ENCODE peak calls at places on chromosomes 4 and X, in seven cellular contexts. One of them, this sample, is unnamed.
A peak's percentile ranks its signal among the peaks of the same experiment; 100 is the strongest.

GRCh38 chr4:149465941-149466340 is 349.7 kb downstream of the IQCM start:
- DNase-seq in fibroblast of mammary gland: peak; percentile 79
- DNase-seq in HCT116: no peak
- DNase-seq in cardiac muscle cell: no peak
- DNase-seq in heart left ventricle: no peak
- DNase-seq in BJ: peak; percentile 4
- DNase-seq in mammary epithelial cell: peak; percentile 46
- DNase-seq in this sample: no peak

GRCh38 chr4:101393256-101393655 is 45.9 kb upstream of the PPP3CA start:
- DNase-seq in heart left ventricle: no peak
- DNase-seq in BJ: peak; percentile 9
- DNase-seq in HCT116: peak; percentile 81
- DNase-seq in mammary epithelial cell: peak; percentile 77
- DNase-seq in fibroblast of mammary gland: peak; percentile 78
- DNase-seq in cardiac muscle cell: no peak
- DNase-seq in this sample: peak; percentile 24

GRCh38 chr4:141605425-141605856 is 30.9 kb upstream of the IL15 start:
- DNase-seq in cardiac muscle cell: no peak
- DNase-seq in BJ: no peak
- DNase-seq in mammary epithelial cell: no peak
- DNase-seq in fibroblast of mammary gland: no peak
- DNase-seq in HCT116: no peak
- DNase-seq in heart left ventricle: no peak
- DNase-seq in this sample: no peak

GRCh38 chr4:76090241-76090691 is 15.8 kb downstream of the ART3 start:
- DNase-seq in mammary epithelial cell: peak; percentile 99
- DNase-seq in BJ: peak; percentile 54
- DNase-seq in cardiac muscle cell: no peak
- DNase-seq in HCT116: no peak
- DNase-seq in heart left ventricle: no peak
- DNase-seq in fibroblast of mammary gland: peak; percentile 91
- DNase-seq in this sample: peak; percentile 98

GRCh38 chr4:82823062-82823461 is 24.5 kb upstream of the SCD5 start:
- DNase-seq in mammary epithelial cell: no peak
- DNase-seq in fibroblast of mammary gland: peak; percentile 71
- DNase-seq in cardiac muscle cell: no peak
- DNase-seq in heart left ventricle: no peak
- DNase-seq in BJ: no peak
- DNase-seq in HCT116: no peak
- DNase-seq in this sample: peak; percentile 45

GRCh38 chr4:1233641-1234277 is 15.2 kb downstream of the CTBP1 start:
- DNase-seq in cardiac muscle cell: no peak
- DNase-seq in HCT116: no peak
- DNase-seq in mammary epithelial cell: no peak
- DNase-seq in fibroblast of mammary gland: peak; percentile 60
- DNase-seq in BJ: no peak
- DNase-seq in heart left ventricle: no peak
- DNase-seq in this sample: no peak

GRCh38 chr4:38188631-38189101 is 228.5 kb downstream of the PTTG2 start:
- DNase-seq in HCT116: peak; percentile 86
- DNase-seq in cardiac muscle cell: no peak
- DNase-seq in fibroblast of mammary gland: peak; percentile 37
- DNase-seq in mammary epithelial cell: peak; percentile 97
- DNase-seq in BJ: no peak
- DNase-seq in heart left ventricle: no peak
- DNase-seq in this sample: no peak

GRCh38 chr4:99998062-99998880 is 48.2 kb upstream of the H2AZ1 start:
- DNase-seq in mammary epithelial cell: peak; percentile 67
- DNase-seq in cardiac muscle cell: peak; percentile 17
- DNase-seq in HCT116: peak; percentile 37
- DNase-seq in heart left ventricle: no peak
- DNase-seq in BJ: peak; percentile 24
- DNase-seq in fibroblast of mammary gland: peak; percentile 70
- DNase-seq in this sample: peak; percentile 61

GRCh38 chr4:138334346-138335016 is 92.3 kb upstream of the SLC7A11 start:
- DNase-seq in fibroblast of mammary gland: no peak
- DNase-seq in BJ: no peak
- DNase-seq in heart left ventricle: no peak
- DNase-seq in mammary epithelial cell: no peak
- DNase-seq in HCT116: no peak
- DNase-seq in cardiac muscle cell: no peak
- DNase-seq in this sample: no peak

GRCh38 chr4:87839309-87839946 is 6.7 kb downstream of the MEPE start:
- DNase-seq in fibroblast of mammary gland: peak; percentile 56
- DNase-seq in mammary epithelial cell: peak; percentile 23
- DNase-seq in BJ: no peak
- DNase-seq in cardiac muscle cell: peak; percentile 49
- DNase-seq in HCT116: no peak
- DNase-seq in heart left ventricle: no peak
- DNase-seq in this sample: peak; percentile 41

DNA sequence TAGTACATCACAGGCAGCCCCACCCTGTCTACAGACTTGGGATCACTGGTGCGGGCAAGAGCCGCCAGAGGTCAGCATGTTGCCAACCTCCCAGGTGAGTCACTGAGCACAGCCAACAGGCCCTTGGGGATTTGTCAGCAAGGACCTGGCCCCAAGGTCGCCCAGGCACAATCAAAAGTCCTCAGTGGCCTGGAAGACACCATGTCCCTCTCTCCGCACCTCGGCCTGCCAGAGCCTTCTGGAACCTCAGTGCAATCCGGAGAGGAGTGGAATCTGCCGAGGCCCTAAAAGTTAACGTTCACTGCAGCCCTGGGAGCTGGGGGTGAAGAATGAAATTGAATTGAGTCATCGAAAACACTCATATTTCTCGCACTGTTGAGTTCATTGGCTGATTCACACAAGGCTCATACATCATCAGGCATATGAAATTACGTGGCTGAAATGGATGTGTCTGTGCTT is 74.3 kb downstream of the WFS1 start:
- DNase-seq in BJ: no peak
- DNase-seq in heart left ventricle: no peak
- DNase-seq in HCT116: peak; percentile 79
- DNase-seq in mammary epithelial cell: peak; percentile 81
- DNase-seq in fibroblast of mammary gland: peak; percentile 87
- DNase-seq in cardiac muscle cell: no peak
- DNase-seq in this sample: peak; percentile 74
- TF ChIP-seq CTCF in BJ: no peak
- TF ChIP-seq CTCF in heart left ventricle: no peak
- TF ChIP-seq CTCF in HCT116: peak; percentile 36
- TF ChIP-seq CTCF in mammary epithelial cell: peak; percentile 14
- TF ChIP-seq CTCF in fibroblast of mammary gland: no peak
- TF ChIP-seq CTCF in cardiac muscle cell: no peak
- TF ChIP-seq CTCF in this sample: peak; percentile 55

DNA sequence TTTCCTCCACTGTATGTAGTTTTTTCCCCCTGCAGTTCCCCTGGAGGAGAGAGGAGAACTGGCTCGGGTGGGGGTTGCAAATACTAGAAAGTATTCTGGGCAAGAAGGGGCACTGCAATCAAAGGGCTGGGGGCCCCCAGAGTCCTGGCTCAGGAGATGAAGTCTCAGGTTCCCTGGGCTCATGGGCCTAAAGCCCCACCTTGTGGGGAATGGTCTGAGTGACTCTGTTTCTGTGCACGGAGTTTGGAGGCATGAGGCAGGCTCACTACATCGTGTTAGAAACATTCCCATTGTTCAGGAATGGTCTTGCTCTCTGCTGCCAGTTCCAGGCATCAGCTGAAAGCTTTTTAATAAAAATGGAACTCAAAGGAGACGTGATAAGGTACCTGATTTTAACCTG is 122.5 kb downstream of the TMEM164 start:
- DNase-seq in heart left ventricle: no peak
- DNase-seq in fibroblast of mammary gland: no peak
- DNase-seq in HCT116: no peak
- DNase-seq in cardiac muscle cell: peak; percentile 58
- DNase-seq in BJ: no peak
- DNase-seq in mammary epithelial cell: no peak
- DNase-seq in this sample: no peak
- TF ChIP-seq CTCF in heart left ventricle: peak; percentile 17
- TF ChIP-seq CTCF in fibroblast of mammary gland: peak; percentile 24
- TF ChIP-seq CTCF in HCT116: no peak
- TF ChIP-seq CTCF in cardiac muscle cell: peak; percentile 32
- TF ChIP-seq CTCF in BJ: peak; percentile 12
- TF ChIP-seq CTCF in mammary epithelial cell: no peak
- TF ChIP-seq CTCF in this sample: no peak

GRCh38 chr4:39255916-39256315 is 73.6 kb downstream of the WDR19 start:
- DNase-seq in fibroblast of mammary gland: no peak
- DNase-seq in heart left ventricle: no peak
- DNase-seq in HCT116: no peak
- DNase-seq in cardiac muscle cell: no peak
- DNase-seq in mammary epithelial cell: no peak
- DNase-seq in BJ: no peak
- DNase-seq in this sample: no peak

GRCh38 chr4:39256436-39256835 is 74.1 kb downstream of the WDR19 start:
- DNase-seq in fibroblast of mammary gland: no peak
- DNase-seq in cardiac muscle cell: no peak
- DNase-seq in heart left ventricle: no peak
- DNase-seq in BJ: no peak
- DNase-seq in HCT116: no peak
- DNase-seq in mammary epithelial cell: peak; percentile 11
- DNase-seq in this sample: no peak

GRCh38 chr4:39259571-39260330 is 77.4 kb downstream of the WDR19 start:
- DNase-seq in mammary epithelial cell: no peak
- DNase-seq in fibroblast of mammary gland: peak; percentile 12
- DNase-seq in heart left ventricle: no peak
- DNase-seq in HCT116: no peak
- DNase-seq in BJ: no peak
- DNase-seq in cardiac muscle cell: no peak
- DNase-seq in this sample: peak; percentile 36

DNA sequence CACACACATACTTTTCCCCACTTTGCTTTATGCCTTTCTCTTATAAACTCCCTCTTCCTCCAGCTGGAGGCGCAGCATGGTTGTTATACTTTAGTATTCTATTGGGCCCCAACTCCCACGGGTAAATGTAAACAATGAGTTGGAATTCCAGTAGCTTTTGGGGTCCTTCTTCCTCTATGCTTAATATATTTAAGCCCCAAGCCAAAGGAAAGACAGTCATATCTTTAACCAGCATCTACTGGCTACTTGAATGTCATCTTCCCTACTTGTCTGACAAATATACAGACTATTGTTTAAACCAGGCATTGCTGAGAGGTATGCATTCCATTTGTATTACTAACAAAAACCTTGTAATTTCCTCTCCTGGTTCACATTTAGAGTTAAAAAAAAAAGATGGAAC is 72.9 kb downstream of the WDR19 start:
- DNase-seq in fibroblast of mammary gland: peak; percentile 6
- DNase-seq in BJ: no peak
- DNase-seq in heart left ventricle: no peak
- DNase-seq in mammary epithelial cell: peak; percentile 60
- DNase-seq in cardiac muscle cell: no peak
- DNase-seq in HCT116: no peak
- DNase-seq in this sample: peak; percentile 55
- TF ChIP-seq CTCF in fibroblast of mammary gland: peak; percentile 21
- TF ChIP-seq CTCF in BJ: peak; percentile 27
- TF ChIP-seq CTCF in heart left ventricle: no peak
- TF ChIP-seq CTCF in mammary epithelial cell: no peak
- TF ChIP-seq CTCF in cardiac muscle cell: peak; percentile 32
- TF ChIP-seq CTCF in HCT116: peak; percentile 54
- TF ChIP-seq CTCF in this sample: peak; percentile 56

DNA sequence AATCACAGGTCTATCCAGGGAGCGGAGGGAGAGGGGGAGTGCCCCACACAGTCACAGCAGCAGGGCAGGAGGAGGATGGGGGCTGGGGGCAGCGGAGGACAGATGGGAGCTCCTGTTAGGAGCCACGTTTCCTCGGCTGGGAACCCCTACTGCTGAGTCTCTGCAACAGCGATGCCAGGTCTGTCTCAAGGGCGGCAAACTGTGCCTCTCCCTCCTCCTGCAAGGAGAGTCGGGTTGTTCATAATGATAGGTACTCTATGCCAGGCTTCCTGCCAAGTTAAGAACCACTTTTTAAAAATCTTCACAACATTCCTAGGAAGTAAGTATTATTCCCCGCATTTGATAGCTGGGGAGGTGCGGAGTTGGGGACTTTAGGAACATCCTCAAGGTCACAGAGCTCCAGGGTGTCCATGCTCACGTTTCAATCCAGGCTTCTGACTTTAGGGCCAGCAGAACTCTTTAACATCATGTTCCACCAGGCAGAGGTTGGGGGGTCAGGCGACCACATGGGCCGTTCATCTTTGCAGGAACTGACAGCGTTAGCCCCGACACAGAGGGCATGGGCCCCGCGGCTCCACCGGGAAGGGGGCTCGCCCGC is 98.3 kb upstream of the MAML3 start:
- DNase-seq in fibroblast of mammary gland: no peak
- DNase-seq in BJ: no peak
- DNase-seq in cardiac muscle cell: no peak
- DNase-seq in heart left ventricle: no peak
- DNase-seq in HCT116: no peak
- DNase-seq in mammary epithelial cell: no peak
- DNase-seq in this sample: no peak
- TF ChIP-seq CTCF in fibroblast of mammary gland: no peak
- TF ChIP-seq CTCF in BJ: no peak
- TF ChIP-seq CTCF in cardiac muscle cell: no peak
- TF ChIP-seq CTCF in heart left ventricle: no peak
- TF ChIP-seq CTCF in HCT116: no peak
- TF ChIP-seq CTCF in mammary epithelial cell: no peak
- TF ChIP-seq CTCF in this sample: no peak

GRCh38 chr4:16513876-16514275 is 287.6 kb upstream of the TAPT1 start:
- DNase-seq in mammary epithelial cell: no peak
- DNase-seq in fibroblast of mammary gland: no peak
- DNase-seq in BJ: no peak
- DNase-seq in HCT116: no peak
- DNase-seq in cardiac muscle cell: no peak
- DNase-seq in heart left ventricle: no peak
- DNase-seq in this sample: no peak

GRCh38 chr4:16505726-16506125 is 279.5 kb upstream of the TAPT1 start:
- DNase-seq in mammary epithelial cell: no peak
- DNase-seq in fibroblast of mammary gland: peak; percentile 30
- DNase-seq in BJ: no peak
- DNase-seq in cardiac muscle cell: peak; percentile 29
- DNase-seq in HCT116: no peak
- DNase-seq in heart left ventricle: no peak
- DNase-seq in this sample: peak; percentile 2

GRCh38 chr4:16508968-16509367 is 282.7 kb upstream of the TAPT1 start:
- DNase-seq in cardiac muscle cell: no peak
- DNase-seq in fibroblast of mammary gland: no peak
- DNase-seq in mammary epithelial cell: no peak
- DNase-seq in heart left ventricle: no peak
- DNase-seq in HCT116: no peak
- DNase-seq in BJ: no peak
- DNase-seq in this sample: no peak
- TF ChIP-seq CTCF in cardiac muscle cell: peak; percentile 23
- TF ChIP-seq CTCF in fibroblast of mammary gland: peak; percentile 60
- TF ChIP-seq CTCF in mammary epithelial cell: peak; percentile 41
- TF ChIP-seq CTCF in heart left ventricle: no peak
- TF ChIP-seq CTCF in HCT116: peak; percentile 66
- TF ChIP-seq CTCF in BJ: peak; percentile 32
- TF ChIP-seq CTCF in this sample: peak; percentile 79

GRCh38 chr4:96035727-96036126 is 195.8 kb downstream of the PDHA2 start:
- DNase-seq in HCT116: peak; percentile 32
- DNase-seq in cardiac muscle cell: peak; percentile 52
- DNase-seq in BJ: no peak
- DNase-seq in mammary epithelial cell: peak; percentile 39
- DNase-seq in heart left ventricle: no peak
- DNase-seq in fibroblast of mammary gland: peak; percentile 19
- DNase-seq in this sample: no peak
- TF ChIP-seq CTCF in HCT116: peak; percentile 57
- TF ChIP-seq CTCF in cardiac muscle cell: peak; percentile 48
- TF ChIP-seq CTCF in BJ: no peak
- TF ChIP-seq CTCF in mammary epithelial cell: peak; percentile 43
- TF ChIP-seq CTCF in heart left ventricle: peak; percentile 49
- TF ChIP-seq CTCF in fibroblast of mammary gland: peak; percentile 21
- TF ChIP-seq CTCF in this sample: peak; percentile 15